ENCODE peak calls at places on chromosome 11, in five cellular contexts. X, D, J, Y and Z are unnamed samples.

GRCh38 chr11:12404461-12404860 is 27.1 kb downstream of the PARVA start:
- DNase-seq in X (no peak), D (no peak), J (no peak), Y (no peak), Z (no peak)

GRCh38 chr11:114076974-114077373 is 17.5 kb downstream of the ZBTB16 start:
- DNase-seq in X (no peak), D (no peak), J (no peak), Y (no peak), Z (no peak)

GRCh38 chr11:101129203-101129943 is at the start of gene PGR:
- DNase-seq in X (peak), D (no peak), J (no peak), Y (no peak), Z (peak)

GRCh38 chr11:45501277-45501979 is 164.0 kb downstream of the CHST1 start:
- DNase-seq in X (peak), D (no peak), J (no peak), Y (no peak), Z (no peak)

GRCh38 chr11:71176812-71177211 is 75.6 kb downstream of the SHANK2 start:
- DNase-seq in X (no peak), D (no peak), J (no peak), Y (no peak), Z (no peak)

GRCh38 chr11:2759228-2760195 is 59.7 kb upstream of the KCNQ1OT1 start:
- DNase-seq in X (no peak), D (no peak), J (no peak), Y (no peak), Z (peak)

GRCh38 chr11:45472713-45473317 is 186.7 kb upstream of the SYT13 start:
- DNase-seq in X (no peak), D (no peak), J (no peak), Y (no peak), Z (no peak)

GRCh38 chr11:86473991-86474833 is 99.5 kb downstream of the CCDC81 start:
- DNase-seq in X (no peak), D (no peak), J (no peak), Y (no peak), Z (peak)

GRCh38 chr11:34063061-34063795 is 11.7 kb downstream of the CAPRIN1 start:
- DNase-seq in X (no peak), D (no peak), J (no peak), Y (no peak), Z (no peak)

GRCh38 chr11:103532133-103532788 is 423.0 kb downstream of the DYNC2H1 start:
- DNase-seq in X (no peak), D (no peak), J (no peak), Y (no peak), Z (no peak)

GRCh38 chr11:85923455-85923854 is 68.3 kb downstream of the CCDC83 start:
- DNase-seq in X (no peak), D (no peak), J (no peak), Y (no peak), Z (no peak)

GRCh38 chr11:5343474-5344335 is at the start of gene OR51B5:
- DNase-seq in X (no peak), D (no peak), J (no peak), Y (no peak), Z (no peak)

GRCh38 chr11:130313383-130314183 is 1.1 kb downstream of the ZBTB44 start:
- DNase-seq in X (no peak), D (no peak), J (no peak), Y (no peak), Z (peak)

GRCh38 chr11:90363739-90364138 is 140.9 kb upstream of the CHORDC1 start:
- DNase-seq in X (no peak), D (no peak), J (no peak), Y (no peak), Z (no peak)

GRCh38 chr11:17573526-17573925 is 26.5 kb downstream of the OTOG start:
- DNase-seq in X (no peak), D (no peak), J (no peak), Y (no peak), Z (peak)